ENCODE peak calls at places on chromosomes 6 and 20, in seven cellular contexts. S is Daoy; T is iPS-NIHi11; V is fibroblast of the aortic adventitia; F is dermis microvascular lymphatic vessel endothelial cell; Z is mucosa of descending colon; B is activated CD4-positive, alpha-beta T cell treated with anti-CD3 and anti-CD28 coated beads for 48 hours. W is an unnamed sample.

GRCh38 chr20:5118220-5119142 is 1.3 kb downstream of the PCNA start:
- DNase-seq in S (no peak), T (no peak), V (no peak), F (no peak), Z (no peak), B (no peak), W (no peak)

GRCh38 chr6:63597142-63598000 is 25.1 kb downstream of the LOC128125822 start:
- DNase-seq in S (no peak), T (no peak), V (no peak), F (no peak), Z (no peak), B (no peak), W (peak; percentile 89)

GRCh38 chr6:46996860-46997641 is 45.1 kb downstream of the ADGRF1 start:
- DNase-seq in S (no peak), T (no peak), V (no peak), F (no peak), Z (no peak), B (no peak), W (peak; percentile 65)

GRCh38 chr6:25014806-25015560 is 79.2 kb upstream of the RIPOR2 start:
- DNase-seq in S (peak; percentile 51), T (no peak), V (peak; percentile 51), F (peak; percentile 95), Z (no peak), B (peak; percentile 51), W (peak; percentile 24)

GRCh38 chr6:157314705-157315321 is 8.5 kb downstream of the TMEM242 start:
- DNase-seq in S (peak; percentile 65), T (peak; percentile 62), V (peak; percentile 89), F (peak; percentile 82), Z (no peak), B (peak; percentile 14), W (peak; percentile 70)

GRCh38 chr6:159577564-159577963 is 115.5 kb downstream of the SOD2 start:
- DNase-seq in S (peak; percentile 78), T (no peak), V (peak; percentile 7), F (no peak), Z (no peak), B (no peak), W (peak; percentile 99)

GRCh38 chr6:80338201-80338836 is 231.8 kb downstream of the BCKDHB start:
- DNase-seq in S (peak; percentile 81), T (peak; percentile 68), V (peak; percentile 38), F (peak; percentile 29), Z (peak; percentile 69), B (peak; percentile 81), W (peak; percentile 48)

GRCh38 chr6:98633886-98634285 is 200.5 kb upstream of the POU3F2 start:
- DNase-seq in S (peak; percentile 61), T (no peak), V (no peak), F (no peak), Z (no peak), B (no peak), W (peak; percentile 72)

GRCh38 chr6:6696867-6697531 is 108.5 kb downstream of the LY86 start:
- DNase-seq in S (peak; percentile 83), T (peak; percentile 71), V (peak; percentile 75), F (no peak), Z (peak; percentile 85), B (peak; percentile 64), W (peak; percentile 71)

GRCh38 chr6:128954308-128955043 is 71.5 kb downstream of the LAMA2 start:
- DNase-seq in S (no peak), T (no peak), V (peak; percentile 25), F (no peak), Z (no peak), B (no peak), W (no peak)

GRCh38 chr6:159079367-159079766 is 34.6 kb upstream of the TAGAP start:
- DNase-seq in S (no peak), T (no peak), V (no peak), F (no peak), Z (no peak), B (no peak), W (no peak)

GRCh38 chr6:45741437-45742166 is 274.1 kb downstream of the CLIC5 start:
- DNase-seq in S (peak; percentile 65), T (no peak), V (peak; percentile 77), F (no peak), Z (peak; percentile 50), B (peak; percentile 26), W (no peak)

GRCh38 chr6:122610690-122611455 is 668 bp downstream of the PKIB start:
- DNase-seq in S (peak; percentile 63), T (peak; percentile 37), V (peak; percentile 9), F (no peak), Z (peak; percentile 74), B (peak; percentile 25), W (peak; percentile 87)

GRCh38 chr6:90351696-90352095 is 55.1 kb upstream of the BACH2 start:
- DNase-seq in S (no peak), T (no peak), V (peak; percentile 16), F (no peak), Z (no peak), B (no peak), W (no peak)

GRCh38 chr6:136052046-136052445 is 198.1 kb downstream of the MTFR2 start:
- DNase-seq in S (no peak), T (no peak), V (no peak), F (no peak), Z (no peak), B (no peak), W (no peak)

GRCh38 chr20:44601801-44602204 is 19.4 kb downstream of the PKIG start:
- DNase-seq in S (peak; percentile 21), T (no peak), V (peak; percentile 93), F (peak; percentile 94), Z (no peak), B (no peak), W (no peak)

W was measured in kidney tubule cell.